ENCODE peak calls at places on chromosome 12, in nine cellular contexts. One of them, this sample, is unnamed.

GRCh38 chr12:115135800-115136211 is 451.8 kb upstream of the TBX3 start:
- DNase-seq in iPS DF 19.7: no peak
- DNase-seq in neural crest cell: no peak
- DNase-seq in stimulated activated CD8-positive, alpha-beta memory T cell treated with anti-CD3 and anti-CD28 coated beads, Interleukin-4, amount 100 ng/mL, for 1 hour: no peak
- DNase-seq in activated T-helper 1 cell treated with anti-CD3 and anti-CD28 coated beads, Interleukin-2, amount 50 U/mL, for 16 hours: no peak
- DNase-seq in LHCN-M2: no peak
- DNase-seq in left ventricle myocardium inferior: peak
- DNase-seq in brain microvascular endothelial cell: peak
- DNase-seq in CD4-positive, CD25-positive, alpha-beta regulatory T cell: no peak
- DNase-seq in this sample: no peak

GRCh38 chr12:90244232-90244631 is 535.6 kb upstream of the ATP2B1 start:
- DNase-seq in iPS DF 19.7: no peak
- DNase-seq in neural crest cell: no peak
- DNase-seq in stimulated activated CD8-positive, alpha-beta memory T cell treated with anti-CD3 and anti-CD28 coated beads, Interleukin-4, amount 100 ng/mL, for 1 hour: no peak
- DNase-seq in activated T-helper 1 cell treated with anti-CD3 and anti-CD28 coated beads, Interleukin-2, amount 50 U/mL, for 16 hours: no peak
- DNase-seq in LHCN-M2: no peak
- DNase-seq in left ventricle myocardium inferior: no peak
- DNase-seq in brain microvascular endothelial cell: peak
- DNase-seq in CD4-positive, CD25-positive, alpha-beta regulatory T cell: no peak
- DNase-seq in this sample: no peak

GRCh38 chr12:3453947-3454675 is 36.9 kb upstream of the PRMT8 start:
- DNase-seq in iPS DF 19.7: no peak
- DNase-seq in neural crest cell: no peak
- DNase-seq in stimulated activated CD8-positive, alpha-beta memory T cell treated with anti-CD3 and anti-CD28 coated beads, Interleukin-4, amount 100 ng/mL, for 1 hour: no peak
- DNase-seq in activated T-helper 1 cell treated with anti-CD3 and anti-CD28 coated beads, Interleukin-2, amount 50 U/mL, for 16 hours: no peak
- DNase-seq in LHCN-M2: peak
- DNase-seq in left ventricle myocardium inferior: no peak
- DNase-seq in brain microvascular endothelial cell: peak
- DNase-seq in CD4-positive, CD25-positive, alpha-beta regulatory T cell: no peak
- DNase-seq in this sample: no peak

GRCh38 chr12:131985145-131985875 is 35.6 kb downstream of the EP400 start:
- DNase-seq in iPS DF 19.7: no peak
- DNase-seq in neural crest cell: no peak
- DNase-seq in stimulated activated CD8-positive, alpha-beta memory T cell treated with anti-CD3 and anti-CD28 coated beads, Interleukin-4, amount 100 ng/mL, for 1 hour: no peak
- DNase-seq in activated T-helper 1 cell treated with anti-CD3 and anti-CD28 coated beads, Interleukin-2, amount 50 U/mL, for 16 hours: no peak
- DNase-seq in LHCN-M2: no peak
- DNase-seq in left ventricle myocardium inferior: peak
- DNase-seq in brain microvascular endothelial cell: no peak
- DNase-seq in CD4-positive, CD25-positive, alpha-beta regulatory T cell: no peak
- DNase-seq in this sample: no peak

GRCh38 chr12:92431146-92431545 is 271.6 kb upstream of the PLEKHG7 start:
- DNase-seq in iPS DF 19.7: no peak
- DNase-seq in neural crest cell: no peak
- DNase-seq in stimulated activated CD8-positive, alpha-beta memory T cell treated with anti-CD3 and anti-CD28 coated beads, Interleukin-4, amount 100 ng/mL, for 1 hour: no peak
- DNase-seq in activated T-helper 1 cell treated with anti-CD3 and anti-CD28 coated beads, Interleukin-2, amount 50 U/mL, for 16 hours: no peak
- DNase-seq in LHCN-M2: no peak
- DNase-seq in left ventricle myocardium inferior: no peak
- DNase-seq in brain microvascular endothelial cell: no peak
- DNase-seq in CD4-positive, CD25-positive, alpha-beta regulatory T cell: no peak
- DNase-seq in this sample: no peak

GRCh38 chr12:94143444-94143843 is 4.9 kb upstream of the PLXNC1 start:
- DNase-seq in iPS DF 19.7: no peak
- DNase-seq in neural crest cell: no peak
- DNase-seq in stimulated activated CD8-positive, alpha-beta memory T cell treated with anti-CD3 and anti-CD28 coated beads, Interleukin-4, amount 100 ng/mL, for 1 hour: no peak
- DNase-seq in activated T-helper 1 cell treated with anti-CD3 and anti-CD28 coated beads, Interleukin-2, amount 50 U/mL, for 16 hours: no peak
- DNase-seq in LHCN-M2: no peak
- DNase-seq in left ventricle myocardium inferior: no peak
- DNase-seq in brain microvascular endothelial cell: no peak
- DNase-seq in CD4-positive, CD25-positive, alpha-beta regulatory T cell: no peak
- DNase-seq in this sample: no peak

GRCh38 chr12:79255326-79255725 is 390.8 kb downstream of the SYT1 start:
- DNase-seq in iPS DF 19.7: no peak
- DNase-seq in neural crest cell: no peak
- DNase-seq in stimulated activated CD8-positive, alpha-beta memory T cell treated with anti-CD3 and anti-CD28 coated beads, Interleukin-4, amount 100 ng/mL, for 1 hour: no peak
- DNase-seq in activated T-helper 1 cell treated with anti-CD3 and anti-CD28 coated beads, Interleukin-2, amount 50 U/mL, for 16 hours: no peak
- DNase-seq in LHCN-M2: peak
- DNase-seq in left ventricle myocardium inferior: no peak
- DNase-seq in brain microvascular endothelial cell: no peak
- DNase-seq in CD4-positive, CD25-positive, alpha-beta regulatory T cell: no peak
- DNase-seq in this sample: no peak

GRCh38 chr12:14514154-14514842 is 53.4 kb downstream of the PLBD1 start:
- DNase-seq in iPS DF 19.7: peak
- DNase-seq in neural crest cell: no peak
- DNase-seq in stimulated activated CD8-positive, alpha-beta memory T cell treated with anti-CD3 and anti-CD28 coated beads, Interleukin-4, amount 100 ng/mL, for 1 hour: no peak
- DNase-seq in activated T-helper 1 cell treated with anti-CD3 and anti-CD28 coated beads, Interleukin-2, amount 50 U/mL, for 16 hours: no peak
- DNase-seq in LHCN-M2: peak
- DNase-seq in left ventricle myocardium inferior: no peak
- DNase-seq in brain microvascular endothelial cell: peak
- DNase-seq in CD4-positive, CD25-positive, alpha-beta regulatory T cell: peak
- DNase-seq in this sample: no peak